ENCODE peak calls at places on chromosomes 6 and 20, in nine cellular contexts. L is ovary, P is psoas muscle, K is tibial artery, N is breast epithelium, E is endothelial cell of umbilical vein, R is adrenal gland, M is A549, W is hepatocyte. D is an unnamed sample. For H3K4me1, the result is how much of the 10 kb centered on the place peaks cover.

GRCh38 chr6:8059129-8059528 is 5.1 kb downstream of the BLOC1S5 start:
- DNase-seq in L (no peak), P (no peak), K (no peak), N (no peak), E (peak), R (no peak), M (peak), W (peak), D (peak)

GRCh38 chr6:151804585-151805285 is 2.7 kb upstream of the ESR1 start:
- DNase-seq in L (no peak), P (peak), K (no peak), N (no peak), E (no peak), R (no peak), M (no peak), W (no peak), D (no peak)

GRCh38 chr20:60586417-60587105 is 628.3 kb downstream of the CDH26 start:
- DNase-seq in L (no peak), P (peak), K (no peak), N (no peak), E (no peak), R (no peak), M (no peak), W (no peak), D (no peak)

GRCh38 chr6:21438237-21438985 is 155.1 kb upstream of the SOX4 start:
- DNase-seq in L (no peak), P (no peak), K (no peak), N (no peak), E (no peak), R (no peak), M (no peak), W (no peak), D (no peak)

GRCh38 chr6:30122515-30122914 is 9.6 kb upstream of the TRIM31 start:
- DNase-seq in L (no peak), P (no peak), K (no peak), N (no peak), E (no peak), R (no peak), M (no peak), W (no peak), D (no peak)

GRCh38 chr6:89928604-89929003 is 34.3 kb downstream of the GJA10 start:
- DNase-seq in L (no peak), P (no peak), K (no peak), N (no peak), E (peak), R (no peak), M (no peak), W (no peak), D (peak)

GRCh38 chr6:122128445-122128844 is 271.0 kb upstream of the HSF2 start:
- DNase-seq in L (no peak), P (no peak), K (no peak), N (no peak), E (no peak), R (no peak), M (no peak), W (no peak), D (peak)

GRCh38 chr20:13342469-13343242 is 121.6 kb downstream of the ISM1 start:
- DNase-seq in L (no peak), P (no peak), K (no peak), N (peak), E (no peak), R (no peak), M (no peak), W (peak), D (no peak)

GRCh38 chr6:128233501-128233900 is 286.9 kb downstream of the PTPRK start:
- DNase-seq in L (no peak), P (no peak), K (no peak), N (no peak), E (no peak), R (no peak), M (no peak), W (no peak), D (no peak)

GRCh38 chr6:74333406-74333805 is 637.4 kb downstream of the CD109 start:
- DNase-seq in L (no peak), P (no peak), K (no peak), N (no peak), E (no peak), R (no peak), M (no peak), W (no peak), D (peak)

GRCh38 chr6:44932651-44933091 is 395.5 kb upstream of the RUNX2 start:
- DNase-seq in L (no peak), P (no peak), K (no peak), N (no peak), E (no peak), R (no peak), M (no peak), W (no peak), D (no peak)

GRCh38 chr20:16491277-16491912 is 81.9 kb downstream of the KIF16B start:
- DNase-seq in L (no peak), P (no peak), K (no peak), N (no peak), E (no peak), R (peak), M (no peak), W (no peak), D (no peak)

GRCh38 chr6:118639054-118639964 is 12.1 kb downstream of the CEP85L start:
- DNase-seq in L (no peak), P (no peak), K (no peak), N (no peak), E (no peak), R (no peak), M (no peak), W (no peak), D (no peak)

DNA sequence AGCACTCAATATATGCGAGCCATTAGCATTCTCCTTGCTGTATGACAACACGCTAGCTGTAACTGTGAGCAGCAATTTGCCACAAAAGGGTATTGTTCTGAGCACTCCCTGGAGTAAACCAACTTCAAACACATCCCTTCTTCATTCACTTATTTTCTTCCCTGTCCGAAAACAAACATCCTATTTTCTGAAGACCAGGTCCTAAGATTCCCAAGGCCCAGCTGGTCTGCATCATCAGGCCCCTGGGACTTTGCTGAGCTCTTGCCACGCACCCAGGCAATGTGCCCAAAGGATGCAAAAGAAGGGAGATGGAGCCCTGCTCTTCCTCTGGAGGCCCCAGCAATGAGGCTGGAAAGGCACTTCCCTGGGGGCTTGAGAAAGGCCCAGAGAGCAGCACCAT is 118.1 kb downstream of the PREX1 start:
- DNase-seq in L (no peak), P (no peak), K (peak), N (no peak), E (no peak), R (peak), M (no peak), W (no peak), D (no peak)
- H3K4me1 ChIP-seq in L (under half), P (under half), K (under half), N (under half), E (under half), R (under half), M (under half), W (under half), D (under half)

GRCh38 chr20:15487682-15488081 is 1085.6 kb downstream of the KIF16B start:
- DNase-seq in L (no peak), P (no peak), K (no peak), N (no peak), E (no peak), R (no peak), M (no peak), W (no peak), D (no peak)

GRCh38 chr20:15476781-15477180 is 1096.5 kb downstream of the KIF16B start:
- DNase-seq in L (no peak), P (no peak), K (no peak), N (no peak), E (no peak), R (no peak), M (no peak), W (no peak), D (no peak)

GRCh38 chr20:15487030-15487429 is 1086.2 kb downstream of the KIF16B start:
- DNase-seq in L (no peak), P (no peak), K (no peak), N (no peak), E (no peak), R (no peak), M (no peak), W (no peak), D (no peak)

DNA sequence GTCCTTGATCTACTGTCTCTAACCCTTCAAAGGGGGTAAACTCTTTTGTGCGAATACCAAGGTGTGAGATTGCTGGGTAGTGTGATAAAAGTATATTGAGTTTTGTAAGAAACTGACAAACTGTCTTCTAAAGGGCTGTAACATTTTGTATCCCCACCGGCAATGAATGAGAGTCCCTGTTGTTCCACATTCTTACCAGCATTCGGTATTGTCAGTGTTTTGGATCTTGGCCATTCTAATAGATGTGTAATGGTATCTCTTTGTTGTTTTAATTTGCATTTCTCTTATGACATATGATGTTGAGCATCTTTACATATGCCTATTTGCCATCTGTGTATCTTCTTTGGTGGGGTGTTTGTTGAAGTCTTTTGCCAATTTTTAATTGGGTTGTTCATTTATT is 1090.7 kb downstream of the KIF16B start:
- DNase-seq in L (no peak), P (no peak), K (no peak), N (no peak), E (no peak), R (no peak), M (no peak), W (no peak), D (no peak)
- TF ChIP-seq CTCF in L (no peak), P (no peak), K (no peak), N (no peak), E (no peak), R (no peak), M (no peak), W (no peak), D (no peak)

GRCh38 chr6:168264593-168265335 is 54.8 kb downstream of the DACT2 start:
- DNase-seq in L (peak), P (no peak), K (peak), N (no peak), E (no peak), R (no peak), M (no peak), W (peak), D (peak)

GRCh38 chr6:168268755-168269154 is 50.8 kb downstream of the DACT2 start:
- DNase-seq in L (no peak), P (no peak), K (no peak), N (no peak), E (no peak), R (no peak), M (no peak), W (no peak), D (no peak)

GRCh38 chr6:168263351-168263905 is 56.1 kb downstream of the DACT2 start:
- DNase-seq in L (no peak), P (no peak), K (peak), N (no peak), E (no peak), R (no peak), M (no peak), W (no peak), D (no peak)

GRCh38 chr6:168265827-168266815 is 53.5 kb downstream of the DACT2 start:
- DNase-seq in L (no peak), P (no peak), K (peak), N (no peak), E (no peak), R (no peak), M (no peak), W (no peak), D (no peak)

DNA sequence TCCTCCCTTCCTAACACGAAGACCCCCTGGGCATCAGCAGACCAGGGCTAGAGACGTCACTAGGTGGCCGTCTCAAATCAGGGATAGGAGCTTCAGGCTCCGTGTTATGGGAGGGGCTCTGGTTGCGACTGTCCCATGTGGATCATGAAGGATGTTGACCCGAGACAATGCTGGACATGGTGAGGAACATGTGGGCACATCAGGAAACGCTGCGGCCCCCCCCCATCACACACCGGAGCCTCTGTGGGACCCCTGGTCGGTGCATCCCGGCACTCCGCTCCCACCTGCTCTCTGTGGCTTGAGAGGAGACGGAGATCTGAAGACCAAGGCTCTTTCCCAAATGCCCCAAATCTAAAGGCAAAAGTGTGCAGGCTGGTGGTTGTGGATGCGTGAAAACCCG is 54.2 kb downstream of the DACT2 start:
- DNase-seq in L (no peak), P (no peak), K (peak), N (no peak), E (no peak), R (no peak), M (no peak), W (no peak), D (no peak)
- H3K27ac ChIP-seq in L (no peak), P (no peak), K (no peak), N (peak), E (no peak), R (no peak), M (no peak), W (peak), D (no peak)

DNA sequence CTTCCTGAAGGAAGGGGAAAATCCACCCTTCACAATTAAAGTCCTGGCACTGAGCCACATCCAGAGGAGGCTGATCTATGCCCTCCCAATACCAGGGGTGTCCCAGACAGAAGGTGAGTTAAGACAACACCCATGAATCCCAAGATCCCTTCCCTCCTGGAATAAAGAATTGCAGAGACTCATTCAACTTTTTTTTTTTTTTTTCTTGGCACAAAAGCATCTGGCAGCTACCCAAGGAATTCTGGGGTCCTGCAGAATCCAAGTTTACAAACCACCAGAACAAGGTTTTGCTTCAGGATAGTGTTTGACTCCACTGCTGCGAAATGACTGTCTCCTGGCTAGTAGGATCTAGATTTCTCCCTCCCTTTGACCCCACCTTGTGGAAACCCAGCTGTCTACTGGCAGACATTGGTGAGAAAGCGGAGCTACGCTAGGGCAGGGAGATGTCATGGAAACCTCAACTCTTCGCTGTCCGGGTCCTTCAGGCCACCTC is 37.4 kb downstream of the JAG1 start:
- DNase-seq in L (peak), P (no peak), K (no peak), N (no peak), E (peak), R (no peak), M (no peak), W (peak), D (peak)
- H3K4me1 ChIP-seq in L (under half), P (under half), K (half or more), N (under half), E (under half), R (under half), M (half or more), W (under half), D (under half)

GRCh38 chr6:139112561-139112960 is 22.3 kb upstream of the HECA start:
- DNase-seq in L (no peak), P (no peak), K (no peak), N (no peak), E (no peak), R (no peak), M (no peak), W (no peak), D (no peak)

GRCh38 chr6:139108378-139108777 is 26.5 kb upstream of the HECA start:
- DNase-seq in L (no peak), P (no peak), K (no peak), N (no peak), E (no peak), R (peak), M (no peak), W (no peak), D (no peak)

GRCh38 chr6:139112146-139112545 is 22.7 kb upstream of the HECA start:
- DNase-seq in L (no peak), P (no peak), K (no peak), N (no peak), E (no peak), R (no peak), M (no peak), W (no peak), D (no peak)

GRCh38 chr6:139107051-139107450 is 27.8 kb upstream of the HECA start:
- DNase-seq in L (no peak), P (no peak), K (no peak), N (no peak), E (no peak), R (no peak), M (no peak), W (no peak), D (no peak)

GRCh38 chr6:139109558-139109957 is 25.3 kb upstream of the HECA start:
- DNase-seq in L (no peak), P (no peak), K (no peak), N (no peak), E (peak), R (no peak), M (peak), W (peak), D (peak)
- TF ChIP-seq CTCF in L (no peak), P (peak), K (no peak), N (no peak), E (no peak), R (no peak), M (no peak), W (peak), D (peak)

GRCh38 chr20:62858059-62858458 is 3.6 kb downstream of the TCFL5 start:
- DNase-seq in L (no peak), P (no peak), K (no peak), N (no peak), E (no peak), R (peak), M (no peak), W (no peak), D (no peak)
- H3K27ac ChIP-seq in L (no peak), P (no peak), K (no peak), N (no peak), E (no peak), R (no peak), M (no peak), W (no peak), D (no peak)

GRCh38 chr6:111590209-111590955 is 15.3 kb downstream of the TRAF3IP2 start:
- DNase-seq in L (no peak), P (no peak), K (no peak), N (no peak), E (no peak), R (no peak), M (no peak), W (no peak), D (no peak)
- H3K4me1 ChIP-seq in L (under half), P (half or more), K (half or more), N (under half), E (under half), R (half or more), M (half or more), W (under half), D (under half)

D was measured in cardiac muscle cell.